ENCODE peak calls at places on chromosomes 5 and 9, in five cellular contexts. Q is fibroblast of mammary gland, P is K562, S is HCT116, V is upper lobe of right lung. G is an unnamed sample.

GRCh38 chr5:103466494-103466893 is 96.1 kb downstream of the NUDT12 start:
- DNase-seq in S (no peak), Q (peak), P (no peak), V (no peak), G (no peak)

GRCh38 chr5:161966544-161966943 is 101.0 kb upstream of the GABRG2 start:
- DNase-seq in V (no peak), S (no peak), P (no peak), Q (peak), G (no peak)

GRCh38 chr9:132008871-132009812 is 70.5 kb downstream of the MED27 start:
- DNase-seq in Q (no peak), V (no peak), P (no peak), S (no peak), G (no peak)

GRCh38 chr9:2125909-2126308 is 110.8 kb downstream of the SMARCA2 start:
- DNase-seq in V (no peak), Q (peak), S (no peak), P (no peak), G (no peak)

GRCh38 chr5:4873656-4874055 is 266.5 kb upstream of the ADAMTS16 start:
- DNase-seq in S (no peak), Q (no peak), P (no peak), V (no peak), G (no peak)

GRCh38 chr5:127926974-127927373 is 156.6 kb upstream of the SLC12A2 start:
- DNase-seq in Q (no peak), P (no peak), V (no peak), S (no peak), G (no peak)

GRCh38 chr5:158431369-158432029 is 572.6 kb upstream of the CLINT1 start:
- DNase-seq in P (no peak), V (no peak), Q (peak), S (no peak), G (no peak)

GRCh38 chr9:94729199-94729598 is 2.7 kb downstream of the AOPEP start:
- DNase-seq in S (no peak), P (no peak), Q (no peak), V (no peak), G (no peak)

GRCh38 chr5:53965459-53965858 is 344.9 kb downstream of the ARL15 start:
- DNase-seq in P (no peak), Q (peak), V (no peak), S (no peak), G (no peak)

GRCh38 chr9:70883056-70883455 is 238.4 kb downstream of the TRPM3 start:
- DNase-seq in P (no peak), V (no peak), Q (peak), S (no peak), G (no peak)

GRCh38 chr5:68884144-68884754 is 209.6 kb upstream of the SLC30A5 start:
- DNase-seq in S (no peak), Q (no peak), P (no peak), V (no peak), G (no peak)

GRCh38 chr9:134536101-134536900 is 105.3 kb upstream of the COL5A1 start:
- DNase-seq in Q (peak), S (no peak), V (no peak), P (no peak), G (peak)

GRCh38 chr5:56532411-56532935 is 282.9 kb upstream of the MAP3K1 start:
- DNase-seq in V (no peak), S (no peak), P (no peak), Q (no peak), G (no peak)

GRCh38 chr5:99104538-99105132 is 175.8 kb upstream of the CHD1 start:
- DNase-seq in V (no peak), S (peak), P (peak), Q (peak), G (no peak)

GRCh38 chr5:55820488-55820887 is 30.7 kb upstream of the IL31RA start:
- DNase-seq in S (no peak), V (no peak), Q (no peak), P (no peak), G (no peak)

GRCh38 chr9:105316703-105317102 is 72.3 kb downstream of the SLC44A1 start:
- DNase-seq in S (no peak), P (no peak), V (no peak), Q (no peak), G (no peak)

GRCh38 chr9:105319514-105319863 is 75.0 kb downstream of the SLC44A1 start:
- DNase-seq in P (no peak), V (no peak), Q (no peak), S (no peak), G (no peak)

GRCh38 chr9:105320568-105320967 is 76.1 kb downstream of the SLC44A1 start:
- DNase-seq in V (no peak), Q (no peak), P (no peak), S (no peak), G (no peak)

GRCh38 chr9:105313238-105313637 is 68.8 kb downstream of the SLC44A1 start:
- DNase-seq in P (no peak), S (no peak), Q (no peak), V (no peak), G (no peak)

GRCh38 chr9:105318729-105319513 is 74.5 kb downstream of the SLC44A1 start:
- DNase-seq in Q (no peak), P (no peak), V (no peak), S (no peak), G (no peak)
- TF ChIP-seq CTCF in Q (no peak), P (no peak), V (no peak), S (no peak), G (no peak)

DNA sequence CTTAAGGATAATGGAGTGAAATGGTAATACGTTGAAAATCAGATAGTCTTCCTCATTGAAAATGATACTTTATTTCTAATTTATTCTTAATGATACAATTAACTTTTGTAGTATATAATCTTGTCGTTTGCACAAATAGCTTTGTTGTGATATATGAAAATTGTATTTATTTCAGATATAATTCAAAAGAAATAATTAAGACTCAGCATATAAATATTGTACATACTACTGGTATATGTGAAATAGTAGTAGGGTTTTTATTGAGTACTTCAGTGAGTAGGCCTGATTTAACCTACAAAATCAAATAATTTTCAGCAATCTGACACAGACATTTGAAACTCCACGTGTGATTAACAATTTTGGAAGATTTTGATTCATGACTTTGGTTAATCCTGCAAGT is 4.8 kb downstream of the C5orf22 start:
- DNase-seq in P (no peak), Q (no peak), S (no peak), V (no peak), G (no peak)
- H3K4me3 ChIP-seq in P (no peak), Q (no peak), S (no peak), V (no peak), G (no peak)

DNA sequence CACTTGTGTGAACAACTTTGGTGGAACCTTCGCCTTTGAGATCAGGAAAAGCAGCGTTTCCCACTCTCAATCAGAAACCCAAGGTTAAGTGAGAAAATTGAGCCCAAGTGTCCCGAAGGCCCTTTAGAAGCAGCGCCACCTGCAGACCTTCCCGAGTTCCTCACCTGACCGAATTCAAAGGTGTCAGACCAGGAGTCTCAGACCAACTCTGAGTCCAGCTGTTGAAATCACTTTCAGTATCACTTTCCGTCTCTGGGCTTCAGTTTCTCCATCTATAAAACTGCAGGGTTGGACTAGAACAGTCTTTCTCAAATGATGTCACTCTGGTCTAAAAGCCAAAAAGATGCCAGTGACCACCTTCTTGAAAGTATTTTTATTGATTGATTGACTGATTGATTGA is 31.7 kb upstream of the GRHPR start:
- DNase-seq in V (no peak), P (peak), S (peak), Q (no peak), G (no peak)
- TF ChIP-seq CTCF in V (peak), P (peak), S (peak), Q (peak), G (peak)

GRCh38 chr5:10535237-10535530 is 28.7 kb upstream of the ANKRD33B start:
- DNase-seq in Q (no peak), V (peak), P (peak), S (no peak), G (peak)

GRCh38 chr5:10536511-10536910 is 27.4 kb upstream of the ANKRD33B start:
- DNase-seq in Q (no peak), P (peak), S (no peak), V (no peak), G (peak)

GRCh38 chr5:10538103-10538788 is 25.6 kb upstream of the ANKRD33B start:
- DNase-seq in Q (no peak), S (no peak), P (peak), V (peak), G (peak)

GRCh38 chr5:10537614-10538013 is 26.3 kb upstream of the ANKRD33B start:
- DNase-seq in V (peak), P (no peak), Q (no peak), S (no peak), G (peak)

DNA sequence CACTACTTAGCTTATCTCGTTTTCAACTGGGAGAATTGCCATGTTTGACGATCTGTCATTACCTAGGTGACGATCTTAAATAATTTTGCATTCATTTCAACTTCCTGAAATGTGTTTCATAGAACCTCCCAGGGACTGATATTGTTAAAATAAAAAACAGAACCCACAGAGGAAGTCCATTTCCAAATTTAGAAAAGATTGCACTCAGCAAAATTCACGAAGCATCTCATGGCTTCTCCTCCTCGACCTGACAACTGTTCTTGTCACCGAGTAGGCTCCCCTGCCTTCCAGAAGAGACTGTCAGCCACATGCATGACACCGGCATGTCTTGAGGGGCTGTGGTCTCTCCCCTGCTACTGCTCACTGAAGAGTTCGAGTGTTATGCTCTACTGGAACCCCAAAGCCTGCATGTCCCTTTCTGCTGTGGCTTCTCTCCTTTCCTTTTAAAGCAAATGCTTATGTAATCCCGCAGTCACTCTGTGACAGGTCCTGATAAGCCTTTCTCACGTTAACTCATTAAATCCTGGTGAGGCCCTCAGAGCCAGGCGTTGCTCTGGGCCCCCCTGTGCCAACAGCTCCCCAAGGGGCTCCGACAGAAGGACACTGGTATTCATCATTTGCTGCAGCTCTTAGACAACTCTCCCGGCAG is 26.8 kb upstream of the ANKRD33B start:
- DNase-seq in V (peak), S (no peak), Q (no peak), P (peak), G (peak)
- H3K4me3 ChIP-seq in V (peak), S (no peak), Q (no peak), P (no peak), G (no peak)

DNA sequence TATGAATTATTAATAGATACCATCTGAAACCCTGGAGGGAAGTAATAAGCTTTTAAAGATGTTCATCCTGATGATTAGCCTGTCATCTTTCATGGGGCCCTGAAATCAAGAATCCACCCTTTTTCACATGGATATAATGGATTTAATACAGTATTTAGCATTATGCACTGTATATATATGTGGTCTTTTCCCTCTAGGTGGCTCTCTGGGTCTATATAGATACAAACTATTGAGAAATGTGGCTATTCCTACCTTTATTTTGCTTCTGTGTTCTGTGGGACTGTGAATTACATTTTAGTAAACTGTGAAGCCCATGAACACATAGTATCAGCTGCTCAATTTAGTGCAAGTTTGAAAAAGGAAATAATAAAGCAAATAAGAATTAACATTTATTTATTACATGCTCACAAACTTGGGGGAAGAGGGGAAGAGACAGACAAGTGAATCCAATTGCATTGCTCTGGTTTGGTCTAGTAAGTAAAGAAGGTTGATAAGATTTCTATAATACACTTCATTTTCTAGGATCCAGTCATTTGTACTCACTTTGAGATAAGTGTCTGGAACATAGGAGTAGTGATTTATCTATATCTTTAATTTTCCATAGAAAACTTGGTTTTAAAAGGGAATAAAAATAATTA is 112.2 kb downstream of the SCAMP1 start:
- DNase-seq in S (no peak), P (peak), V (no peak), Q (peak), G (no peak)
- TF ChIP-seq CTCF in S (peak), P (peak), V (peak), Q (peak), G (peak)

GRCh38 chr5:173689713-173690360 is 73.4 kb upstream of the BOD1 start:
- DNase-seq in P (no peak), S (no peak), Q (no peak), V (no peak), G (no peak)
- H3K4me3 ChIP-seq in P (no peak), S (no peak), Q (no peak), V (no peak), G (no peak)

GRCh38 chr5:96595300-96596090 is 66.7 kb upstream of the CAST start:
- DNase-seq in P (peak), Q (peak), V (no peak), S (no peak), G (no peak)
- TF ChIP-seq CTCF in P (peak), Q (peak), V (peak), S (peak), G (peak)

GRCh38 chr5:135106610-135107009 is 72.6 kb upstream of the PITX1 start:
- DNase-seq in S (no peak), Q (no peak), P (peak), V (peak), G (no peak)
- H3K4me3 ChIP-seq in S (no peak), Q (no peak), P (no peak), V (no peak), G (no peak)

GRCh38 chr5:34535433-34535832 is 120.7 kb upstream of the RAI14 start:
- DNase-seq in S (no peak), Q (peak), V (no peak), P (no peak), G (no peak)

GRCh38 chr5:34535944-34536628 is 120.0 kb upstream of the RAI14 start:
- DNase-seq in S (no peak), P (no peak), V (no peak), Q (peak), G (no peak)

GRCh38 chr5:34536699-34537098 is 119.4 kb upstream of the RAI14 start:
- DNase-seq in S (no peak), Q (no peak), V (no peak), P (no peak), G (no peak)

GRCh38 chr5:34539183-34539582 is 116.9 kb upstream of the RAI14 start:
- DNase-seq in Q (no peak), S (no peak), P (no peak), V (no peak), G (no peak)

DNA sequence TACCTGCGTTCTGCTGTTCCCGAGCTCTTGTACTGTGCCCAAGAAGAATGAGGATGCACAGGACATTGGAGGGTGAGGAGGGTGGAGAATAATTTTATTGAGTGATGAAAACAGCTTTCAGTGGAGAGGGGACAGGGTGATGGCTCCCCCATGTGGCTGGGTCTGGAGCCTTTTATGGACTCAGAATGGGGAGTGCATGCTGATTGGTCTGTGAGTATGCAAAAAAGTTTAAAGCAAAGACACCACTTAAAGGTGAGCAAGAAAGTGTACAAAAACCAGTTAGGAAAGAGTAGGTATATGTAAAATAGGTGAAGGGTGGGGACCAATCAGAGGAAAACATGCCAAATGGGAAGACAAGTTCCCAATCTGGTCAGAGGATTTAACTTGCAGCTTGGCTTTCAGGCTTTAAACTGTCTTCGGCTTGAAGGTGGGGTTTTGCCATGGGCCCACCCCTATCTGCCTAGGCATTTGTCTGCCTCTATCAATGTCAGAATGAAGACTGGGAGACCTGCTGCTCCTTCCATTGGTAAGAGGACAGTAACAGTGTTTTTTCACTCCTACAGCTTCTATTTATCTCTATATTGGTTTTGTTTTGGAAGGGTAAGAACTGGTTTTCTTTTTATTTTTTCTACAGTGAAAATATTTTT is 118.0 kb upstream of the RAI14 start:
- DNase-seq in V (peak), S (no peak), Q (peak), P (peak), G (no peak)
- TF ChIP-seq CTCF in V (peak), S (peak), Q (peak), P (peak), G (peak)

G was measured in RWPE2.